ENCODE peak calls at places on chromosomes 7 and 10, in six cellular contexts. I is HepG2, R is neural progenitor cell, P is IMR-90, Y is HCT116, X is H9. V is an unnamed sample.

GRCh38 chr10:122981066-122981464 is 864 bp downstream of the PSTK start:
- DNase-seq in I (peak), R (peak), P (peak), Y (peak), X (no peak), V (peak)

GRCh38 chr10:105148921-105149320 is 507.8 kb downstream of the SORCS3 start:
- DNase-seq in I (no peak), R (no peak), P (no peak), Y (no peak), X (no peak), V (no peak)

GRCh38 chr7:34320926-34321609 is 336.9 kb upstream of the NPSR1 start:
- DNase-seq in I (peak), R (peak), P (peak), Y (peak), X (peak), V (peak)

GRCh38 chr7:134415700-134416099 is 43.2 kb downstream of the AKR1B1 start:
- DNase-seq in I (no peak), R (no peak), P (no peak), Y (no peak), X (no peak), V (no peak)

GRCh38 chr10:117005454-117006055 is 568 bp upstream of the SHTN1 start:
- DNase-seq in I (peak), R (peak), P (no peak), Y (peak), X (peak), V (no peak)

GRCh38 chr10:108249940-108250339 is 1085.4 kb upstream of the SORCS1 start:
- DNase-seq in I (no peak), R (no peak), P (no peak), Y (no peak), X (no peak), V (peak)

GRCh38 chr7:21430575-21430954 is 2.7 kb downstream of the SP4 start:
- DNase-seq in I (no peak), R (no peak), P (no peak), Y (no peak), X (no peak), V (no peak)

GRCh38 chr10:1408656-1409358 is 328.5 kb downstream of the ADARB2 start:
- DNase-seq in I (no peak), R (no peak), P (no peak), Y (no peak), X (no peak), V (no peak)

GRCh38 chr10:48670978-48671913 is 13.4 kb upstream of the WDFY4 start:
- DNase-seq in I (no peak), R (peak), P (no peak), Y (no peak), X (peak), V (no peak)

GRCh38 chr10:70694410-70695179 is 22.3 kb downstream of the ADAMTS14 start:
- DNase-seq in I (no peak), R (no peak), P (peak), Y (no peak), X (no peak), V (no peak)

GRCh38 chr7:107007004-107007891 is 37.3 kb upstream of the PRKAR2B start:
- DNase-seq in I (no peak), R (no peak), P (no peak), Y (no peak), X (no peak), V (no peak)

GRCh38 chr7:4833691-4834600 is 27.9 kb downstream of the PAPOLB start:
- DNase-seq in I (no peak), R (no peak), P (no peak), Y (no peak), X (no peak), V (no peak)

GRCh38 chr10:34985823-34986222 is 104.3 kb downstream of the CUL2 start:
- DNase-seq in I (peak), R (peak), P (no peak), Y (no peak), X (peak), V (peak)

GRCh38 chr10:130764651-130765050 is 546.9 kb downstream of the TCERG1L start:
- DNase-seq in I (no peak), R (no peak), P (no peak), Y (no peak), X (no peak), V (no peak)

DNA sequence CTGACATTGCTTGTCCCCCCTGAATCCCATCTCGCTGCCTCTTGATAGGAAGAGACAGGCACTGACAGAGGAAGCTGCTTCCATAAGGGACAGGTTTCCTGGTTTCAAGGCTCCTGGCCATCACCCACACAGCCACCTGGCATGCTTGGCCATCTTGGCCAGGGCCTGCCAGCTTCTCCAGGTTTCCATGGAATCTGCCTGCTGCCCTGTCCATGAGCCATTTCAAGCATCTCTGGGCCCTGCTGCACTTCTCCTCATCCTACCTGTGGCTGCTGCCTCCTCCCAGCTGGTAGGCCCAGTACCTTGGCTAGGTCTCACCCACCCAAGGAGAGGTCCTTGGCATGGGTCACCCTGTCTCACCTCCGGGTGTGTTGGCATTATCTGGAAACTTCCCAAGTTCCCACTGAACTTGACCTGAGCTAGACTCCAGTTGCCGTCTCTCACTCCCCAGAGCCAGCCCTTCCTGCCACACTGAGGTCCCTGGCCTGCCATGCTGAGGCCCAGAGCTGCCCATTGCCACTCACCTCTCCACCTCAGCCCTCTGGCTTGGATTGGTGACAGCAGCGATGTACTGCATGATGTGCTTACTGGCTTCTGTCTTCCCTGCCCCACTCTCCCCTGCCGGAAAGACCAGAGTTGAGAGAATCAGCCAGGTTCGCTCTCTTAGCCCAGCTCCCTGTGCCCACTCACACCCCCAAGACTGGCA is 2.6 kb downstream of the MYO1G start:
- DNase-seq in I (no peak), R (no peak), P (no peak), Y (no peak), X (no peak), V (no peak)
- H3K9ac ChIP-seq in I (no peak), R (no peak), P (no peak), Y (no peak), X (no peak), V (no peak)

GRCh38 chr7:140593583-140593982 is 47.0 kb downstream of the DENND2A start:
- DNase-seq in I (no peak), R (no peak), P (no peak), Y (no peak), X (no peak), V (no peak)
- H2AFZ ChIP-seq in I (no peak), R (no peak), P (no peak), Y (no peak), X (no peak), V (no peak)

GRCh38 chr7:131830681-131831080 is 274.3 kb upstream of the PODXL start:
- DNase-seq in I (no peak), R (no peak), P (no peak), Y (no peak), X (no peak), V (no peak)
- H3K9ac ChIP-seq in I (no peak), R (no peak), P (no peak), Y (no peak), X (no peak), V (no peak)

DNA sequence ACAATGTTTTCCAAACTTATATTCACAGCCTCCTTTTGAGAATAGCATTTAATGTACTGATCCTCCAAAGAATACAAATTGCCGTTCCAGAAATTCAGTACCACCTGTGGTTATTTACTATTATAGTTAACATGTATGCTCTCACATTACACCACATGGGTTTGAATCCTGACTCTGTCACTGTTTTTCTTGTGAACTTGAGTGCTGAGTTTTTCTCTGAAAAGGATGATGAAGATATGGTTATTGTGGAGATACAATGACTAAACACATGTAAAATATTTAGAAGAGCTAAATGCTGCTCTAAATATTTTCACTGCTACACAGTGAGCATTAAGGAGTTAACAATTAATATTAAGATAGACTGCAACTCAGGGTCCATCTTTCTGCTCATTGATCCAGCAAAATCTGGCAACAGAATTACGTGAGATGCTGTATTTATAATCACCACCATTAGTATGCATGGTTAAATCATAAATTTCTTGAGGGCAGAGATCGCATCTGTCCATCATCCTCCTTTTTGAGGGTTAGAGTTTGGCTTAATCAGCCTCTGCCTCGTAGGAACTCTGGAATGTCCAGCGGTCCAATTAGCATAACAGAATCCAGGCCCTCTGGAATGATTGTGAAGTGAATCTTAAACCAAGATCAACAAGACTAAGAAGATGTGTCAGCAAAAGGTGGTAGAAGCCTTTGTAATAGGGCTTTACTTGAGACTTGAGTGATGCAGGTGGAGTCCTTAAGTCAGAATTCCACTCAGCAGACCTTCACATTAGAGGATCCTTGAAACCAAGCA is 152.8 kb downstream of the MACC1 start:
- DNase-seq in I (no peak), R (peak), P (peak), Y (no peak), X (no peak), V (no peak)
- H2AFZ ChIP-seq in I (no peak), R (peak), P (no peak), Y (peak), X (no peak), V (no peak)

V was measured in MM.1S.